ENCODE peak calls at places on chromosome 6, in six cellular contexts. O is fibroblast of lung; E is activated CD4-positive, alpha-beta T cell treated with anti-CD3 and anti-CD28 coated beads, Interleukin-2, amount 10 ng/mL, durations not matched to agents 7 days and 5 days; Y is PC-9; N is neural progenitor cell; H is colonic mucosa. D is an unnamed sample.

GRCh38 chr6:38443750-38444149 is 196.0 kb downstream of the BTBD9 start:
- DNase-seq in O (no peak), E (no peak), N (no peak), H (no peak), Y (no peak), D (no peak)

GRCh38 chr6:83474309-83474708 is 38.0 kb upstream of the PRSS35 start:
- DNase-seq in E (no peak), H (no peak), O (peak), Y (no peak), N (no peak), D (no peak)

GRCh38 chr6:3585320-3585935 is 128.6 kb upstream of the SLC22A23 start:
- DNase-seq in Y (peak), E (no peak), H (no peak), O (peak), N (no peak), D (no peak)

GRCh38 chr6:117890172-117890571 is 16.9 kb upstream of the SLC35F1 start:
- DNase-seq in H (no peak), E (no peak), O (no peak), Y (no peak), N (no peak), D (no peak)

GRCh38 chr6:39882567-39882953 is 51.7 kb downstream of the MOCS1 start:
- DNase-seq in E (no peak), Y (no peak), O (peak), N (no peak), H (no peak), D (no peak)

GRCh38 chr6:41092421-41093140 is 19.8 kb downstream of the NFYA start:
- DNase-seq in O (peak), H (no peak), Y (no peak), N (no peak), E (no peak), D (no peak)

GRCh38 chr6:13581700-13582229 is 7.4 kb downstream of the SIRT5 start:
- DNase-seq in O (no peak), H (no peak), E (no peak), N (no peak), Y (no peak), D (no peak)

GRCh38 chr6:108781419-108782110 is 66.7 kb upstream of the ARMC2 start:
- DNase-seq in E (no peak), O (peak), H (no peak), Y (no peak), N (peak), D (no peak)

D was measured in prostate gland.